ENCODE peak calls at places on chromosomes 6 and 20, in five cellular contexts. I is NCI-H187, S is NAMALWA, K is MCF 10A, V is coronary artery. H is an unnamed sample.

GRCh38 chr20:45347936-45348809 is at the start of gene SDC4:
- DNase-seq in I (no peak), S (no peak), K (peak), V (peak), H (peak)

GRCh38 chr6:28353981-28354676 is 4.4 kb downstream of the ZKSCAN3 start:
- DNase-seq in I (no peak), S (peak), K (peak), V (no peak), H (peak)

GRCh38 chr6:158043586-158044524 is 62.2 kb downstream of the SYNJ2 start:
- DNase-seq in I (no peak), S (no peak), K (no peak), V (peak), H (peak)

GRCh38 chr6:107847844-107848802 is 24.0 kb upstream of the SCML4 start:
- DNase-seq in I (peak), S (peak), K (peak), V (peak), H (peak)

GRCh38 chr20:35467339-35468224 is 12.2 kb downstream of the CEP250 start:
- DNase-seq in I (no peak), S (no peak), K (peak), V (no peak), H (peak)

GRCh38 chr6:21396313-21396712 is 197.2 kb upstream of the SOX4 start:
- DNase-seq in I (no peak), S (no peak), K (peak), V (no peak), H (no peak)

GRCh38 chr20:57653546-57653900 is 33.3 kb upstream of the ZBP1 start:
- DNase-seq in I (no peak), S (no peak), K (no peak), V (peak), H (no peak)

GRCh38 chr20:63873477-63873971 is 8.5 kb downstream of the TPD52L2 start:
- DNase-seq in I (no peak), S (no peak), K (peak), V (no peak), H (no peak)

GRCh38 chr20:57048027-57048869 is 218.2 kb downstream of the BMP7 start:
- DNase-seq in I (no peak), S (peak), K (peak), V (no peak), H (no peak)

GRCh38 chr20:31572701-31573554 is 32.2 kb upstream of the ID1 start:
- DNase-seq in I (peak), S (peak), K (peak), V (peak), H (peak)

GRCh38 chr6:152669894-152670293 is 27.8 kb upstream of the MYCT1 start:
- DNase-seq in I (no peak), S (peak), K (peak), V (no peak), H (no peak)

GRCh38 chr20:9611921-9612320 is 97.5 kb downstream of the LAMP5 start:
- DNase-seq in I (no peak), S (no peak), K (no peak), V (no peak), H (no peak)

GRCh38 chr20:56414842-56415765 is 3.0 kb downstream of the CASS4 start:
- DNase-seq in I (no peak), S (no peak), K (no peak), V (no peak), H (no peak)

H was measured in ovary.